ENCODE peak calls at places on chromosome 4, in four cellular contexts. One of them, this sample, is unnamed.
A peak's percentile ranks its signal among the peaks of the same experiment; 100 is the strongest.

GRCh38 chr4:100258675-100259074 is 68.4 kb upstream of the DDIT4L start:
- DNase-seq in IMR-90: no peak
- DNase-seq in GM12878: no peak
- DNase-seq in SK-N-SH: no peak
- DNase-seq in this sample: no peak

GRCh38 chr4:29372971-29373370 is 1347.2 kb upstream of the PCDH7 start:
- DNase-seq in IMR-90: no peak
- DNase-seq in GM12878: no peak
- DNase-seq in SK-N-SH: no peak
- DNase-seq in this sample: no peak

GRCh38 chr4:155629831-155630425 is 36.7 kb upstream of the GUCY1A1 start:
- DNase-seq in IMR-90: peak; percentile 88
- DNase-seq in GM12878: no peak
- DNase-seq in SK-N-SH: no peak
- DNase-seq in this sample: no peak

GRCh38 chr4:151302432-151302831 is 23.0 kb downstream of the SH3D19 start:
- DNase-seq in IMR-90: peak; percentile 38
- DNase-seq in GM12878: no peak
- DNase-seq in SK-N-SH: no peak
- DNase-seq in this sample: no peak

GRCh38 chr4:147336252-147336651 is 144.6 kb upstream of the EDNRA start:
- DNase-seq in IMR-90: no peak
- DNase-seq in GM12878: no peak
- DNase-seq in SK-N-SH: no peak
- DNase-seq in this sample: no peak

GRCh38 chr4:24857996-24858395 is 54.8 kb downstream of the CCDC149 start:
- DNase-seq in IMR-90: peak; percentile 78
- DNase-seq in GM12878: no peak
- DNase-seq in SK-N-SH: no peak
- DNase-seq in this sample: no peak

GRCh38 chr4:73520821-73521220 is 39.3 kb downstream of the AFM start:
- DNase-seq in IMR-90: peak; percentile 60
- DNase-seq in GM12878: no peak
- DNase-seq in SK-N-SH: no peak
- DNase-seq in this sample: no peak

GRCh38 chr4:8538703-8539567 is 41.3 kb upstream of the GPR78 start:
- DNase-seq in IMR-90: peak; percentile 75
- DNase-seq in GM12878: no peak
- DNase-seq in SK-N-SH: no peak
- DNase-seq in this sample: no peak

GRCh38 chr4:153523171-153523757 is 57.1 kb downstream of the TMEM131L start:
- DNase-seq in IMR-90: no peak
- DNase-seq in GM12878: no peak
- DNase-seq in SK-N-SH: no peak
- DNase-seq in this sample: no peak

GRCh38 chr4:1283711-1284110 is 6.0 kb upstream of the MAEA start:
- DNase-seq in IMR-90: no peak
- DNase-seq in GM12878: no peak
- DNase-seq in SK-N-SH: no peak
- DNase-seq in this sample: no peak

GRCh38 chr4:28279249-28279648 is 1418.6 kb downstream of the STIM2 start:
- DNase-seq in IMR-90: no peak
- DNase-seq in GM12878: no peak
- DNase-seq in SK-N-SH: no peak
- DNase-seq in this sample: no peak

GRCh38 chr4:185296665-185297460 is 87.5 kb downstream of the SNX25 start:
- DNase-seq in IMR-90: no peak
- DNase-seq in GM12878: no peak
- DNase-seq in SK-N-SH: no peak
- DNase-seq in this sample: no peak

GRCh38 chr4:54155936-54156335 is 56.0 kb downstream of the GSX2 start:
- DNase-seq in IMR-90: no peak
- DNase-seq in GM12878: no peak
- DNase-seq in SK-N-SH: no peak
- DNase-seq in this sample: no peak

GRCh38 chr4:1001561-1002130 is 8.4 kb upstream of the SLC26A1 start:
- DNase-seq in IMR-90: no peak
- DNase-seq in GM12878: no peak
- DNase-seq in SK-N-SH: no peak
- DNase-seq in this sample: no peak

GRCh38 chr4:128346054-128346716 is 58.6 kb upstream of the PGRMC2 start:
- DNase-seq in IMR-90: no peak
- DNase-seq in GM12878: no peak
- DNase-seq in SK-N-SH: no peak
- DNase-seq in this sample: no peak

GRCh38 chr4:8882239-8882638 is 10.6 kb upstream of the HMX1 start:
- DNase-seq in IMR-90: no peak
- DNase-seq in GM12878: no peak
- DNase-seq in SK-N-SH: peak; percentile 64
- DNase-seq in this sample: no peak

GRCh38 chr4:186109245-186109644 is 4.7 kb downstream of the FAM149A start:
- DNase-seq in IMR-90: no peak
- DNase-seq in GM12878: no peak
- DNase-seq in SK-N-SH: no peak
- DNase-seq in this sample: no peak

GRCh38 chr4:140267576-140267975 is 105.9 kb upstream of the SCOC start:
- DNase-seq in IMR-90: peak; percentile 41
- DNase-seq in GM12878: no peak
- DNase-seq in SK-N-SH: no peak
- DNase-seq in this sample: no peak

GRCh38 chr4:184111433-184111832 is 106.2 kb downstream of the ENPP6 start:
- DNase-seq in IMR-90: no peak
- DNase-seq in GM12878: no peak
- DNase-seq in SK-N-SH: no peak
- DNase-seq in this sample: no peak

GRCh38 chr4:41877020-41877796 is 58.0 kb upstream of the TMEM33 start:
- DNase-seq in IMR-90: no peak
- DNase-seq in GM12878: no peak
- DNase-seq in SK-N-SH: peak; percentile 54
- DNase-seq in this sample: no peak

GRCh38 chr4:177740563-177740962 is 298.3 kb upstream of the AGA start:
- DNase-seq in IMR-90: peak; percentile 5
- DNase-seq in GM12878: no peak
- DNase-seq in SK-N-SH: no peak
- DNase-seq in this sample: no peak

GRCh38 chr4:90926957-90927356 is 799.8 kb downstream of the CCSER1 start:
- DNase-seq in IMR-90: no peak
- DNase-seq in GM12878: no peak
- DNase-seq in SK-N-SH: no peak
- DNase-seq in this sample: no peak

GRCh38 chr4:87038837-87039715 is 104.3 kb downstream of the AFF1 start:
- DNase-seq in IMR-90: peak; percentile 91
- DNase-seq in GM12878: no peak
- DNase-seq in SK-N-SH: peak; percentile 59
- DNase-seq in this sample: no peak

GRCh38 chr4:16450031-16450430 is 223.8 kb upstream of the TAPT1 start:
- DNase-seq in IMR-90: no peak
- DNase-seq in GM12878: no peak
- DNase-seq in SK-N-SH: no peak
- DNase-seq in this sample: no peak

DNA sequence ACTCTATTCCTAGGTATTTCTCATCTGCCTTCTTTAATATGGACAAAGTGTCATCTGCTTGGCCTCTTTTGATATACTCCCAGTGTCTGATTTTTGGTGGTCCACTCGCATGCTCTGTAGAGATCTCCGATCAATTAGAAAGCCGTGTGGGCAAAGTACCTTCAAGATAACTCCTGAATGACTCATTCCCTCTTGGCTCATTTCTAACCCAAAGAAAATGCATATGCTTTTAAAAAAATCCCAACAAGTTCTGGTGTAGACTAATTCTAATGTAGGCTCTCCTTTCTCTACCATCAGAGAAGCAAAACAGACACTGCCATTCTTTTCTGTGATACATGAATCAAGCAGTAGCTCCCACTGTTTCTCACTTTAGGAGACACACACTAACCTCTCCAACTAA is 714.8 kb upstream of the ADGRL3 start:
- DNase-seq in IMR-90: peak; percentile 28
- DNase-seq in GM12878: no peak
- DNase-seq in SK-N-SH: no peak
- DNase-seq in this sample: no peak
- TF ChIP-seq RFX5 in IMR-90: no peak
- TF ChIP-seq RFX5 in GM12878: no peak
- TF ChIP-seq RFX5 in SK-N-SH: no peak
- TF ChIP-seq RFX5 in this sample: no peak

GRCh38 chr4:143252478-143252877 is 67.8 kb downstream of the USP38 start:
- DNase-seq in IMR-90: no peak
- DNase-seq in GM12878: no peak
- DNase-seq in SK-N-SH: no peak
- DNase-seq in this sample: no peak

GRCh38 chr4:143254479-143255216 is 69.9 kb downstream of the USP38 start:
- DNase-seq in IMR-90: no peak
- DNase-seq in GM12878: no peak
- DNase-seq in SK-N-SH: no peak
- DNase-seq in this sample: peak; percentile 19

GRCh38 chr4:143251781-143252180 is 67.1 kb downstream of the USP38 start:
- DNase-seq in IMR-90: peak; percentile 66
- DNase-seq in GM12878: no peak
- DNase-seq in SK-N-SH: no peak
- DNase-seq in this sample: no peak

GRCh38 chr4:143251348-143251747 is 66.6 kb downstream of the USP38 start:
- DNase-seq in IMR-90: no peak
- DNase-seq in GM12878: no peak
- DNase-seq in SK-N-SH: no peak
- DNase-seq in this sample: no peak

DNA sequence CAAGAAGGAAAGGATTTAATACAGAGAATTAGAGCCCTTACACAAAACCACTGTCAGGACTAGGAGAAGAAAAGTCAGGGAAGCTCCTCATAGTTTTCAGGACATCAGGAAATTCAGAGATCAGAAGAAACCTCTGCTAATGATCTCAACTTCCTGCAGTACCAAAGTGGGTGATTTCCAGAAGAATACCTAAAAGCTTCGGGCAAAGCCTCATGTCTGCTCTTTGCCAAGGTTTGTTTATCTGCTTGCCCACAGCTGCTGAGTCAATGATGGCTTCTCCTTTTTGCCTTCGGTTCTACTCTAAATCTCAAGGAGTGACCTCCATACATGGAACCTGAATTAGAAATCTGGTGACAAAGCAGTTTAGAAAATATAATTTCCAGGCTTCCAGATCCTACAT is 68.4 kb downstream of the USP38 start:
- DNase-seq in IMR-90: no peak
- DNase-seq in GM12878: no peak
- DNase-seq in SK-N-SH: no peak
- DNase-seq in this sample: no peak
- TF ChIP-seq RFX5 in IMR-90: no peak
- TF ChIP-seq RFX5 in GM12878: no peak
- TF ChIP-seq RFX5 in SK-N-SH: no peak
- TF ChIP-seq RFX5 in this sample: no peak

GRCh38 chr4:70505152-70505748 is 13.1 kb upstream of the AMTN start:
- DNase-seq in IMR-90: peak; percentile 39
- DNase-seq in GM12878: no peak
- DNase-seq in SK-N-SH: peak; percentile 43
- DNase-seq in this sample: peak; percentile 54
- TF ChIP-seq RFX5 in IMR-90: no peak
- TF ChIP-seq RFX5 in GM12878: no peak
- TF ChIP-seq RFX5 in SK-N-SH: no peak
- TF ChIP-seq RFX5 in this sample: no peak

DNA sequence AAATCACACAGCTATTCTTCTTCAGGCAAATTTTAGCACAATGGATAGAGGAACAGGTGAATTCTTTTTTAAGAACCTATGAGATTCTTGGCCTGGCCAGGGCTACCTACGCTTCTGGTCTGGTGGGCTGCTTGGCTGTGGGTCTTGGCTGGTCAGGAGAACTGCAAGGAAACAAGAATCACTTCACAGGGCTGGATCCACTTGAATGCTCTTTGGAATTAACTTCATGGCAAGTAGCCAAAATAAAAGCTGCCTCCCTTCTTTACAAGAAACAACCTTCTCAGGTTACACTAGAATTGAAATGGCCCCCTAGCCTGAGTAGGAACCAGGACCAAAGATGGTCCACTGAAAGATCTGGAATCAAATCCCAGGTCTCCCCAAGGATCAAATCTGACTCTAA is 519.1 kb downstream of the IQCM start:
- DNase-seq in IMR-90: no peak
- DNase-seq in GM12878: no peak
- DNase-seq in SK-N-SH: no peak
- DNase-seq in this sample: no peak
- TF ChIP-seq RFX5 in IMR-90: no peak
- TF ChIP-seq RFX5 in GM12878: no peak
- TF ChIP-seq RFX5 in SK-N-SH: no peak
- TF ChIP-seq RFX5 in this sample: no peak

This sample was measured in K562.